ENCODE peak calls at places on chromosomes 11 and 22, in four cellular contexts. One of them, this sample, is unnamed.

GRCh38 chr11:62073061-62073460 is 50.8 kb upstream of the INCENP start:
- DNase-seq in GM23248: no peak
- DNase-seq in endothelial cell of umbilical vein: no peak
- DNase-seq in mesendoderm: no peak
- DNase-seq in this sample: no peak

GRCh38 chr22:44578516-44579230 is 80.6 kb upstream of the RTL6 start:
- DNase-seq in GM23248: no peak
- DNase-seq in endothelial cell of umbilical vein: no peak
- DNase-seq in mesendoderm: no peak
- DNase-seq in this sample: no peak

GRCh38 chr11:110076388-110076965 is 16.7 kb upstream of the ZC3H12C start:
- DNase-seq in GM23248: peak
- DNase-seq in endothelial cell of umbilical vein: no peak
- DNase-seq in mesendoderm: peak
- DNase-seq in this sample: no peak

GRCh38 chr11:47005441-47005840 is 68.9 kb downstream of the CSTPP1 start:
- DNase-seq in GM23248: no peak
- DNase-seq in endothelial cell of umbilical vein: no peak
- DNase-seq in mesendoderm: no peak
- DNase-seq in this sample: no peak

GRCh38 chr11:45933846-45934579 is 11.6 kb downstream of the LARGE2 start:
- DNase-seq in GM23248: no peak
- DNase-seq in endothelial cell of umbilical vein: no peak
- DNase-seq in mesendoderm: no peak
- DNase-seq in this sample: no peak

GRCh38 chr22:48627203-48627602 is 1200.5 kb downstream of the BRD1 start:
- DNase-seq in GM23248: no peak
- DNase-seq in endothelial cell of umbilical vein: no peak
- DNase-seq in mesendoderm: no peak
- DNase-seq in this sample: peak

GRCh38 chr11:116930177-116930576 is 92.8 kb upstream of the APOA1 start:
- DNase-seq in GM23248: peak
- DNase-seq in endothelial cell of umbilical vein: peak
- DNase-seq in mesendoderm: peak
- DNase-seq in this sample: peak

GRCh38 chr22:39365406-39365782 is 15.6 kb downstream of the SYNGR1 start:
- DNase-seq in GM23248: no peak
- DNase-seq in endothelial cell of umbilical vein: no peak
- DNase-seq in mesendoderm: no peak
- DNase-seq in this sample: no peak

GRCh38 chr11:120331301-120331966 is 4.8 kb upstream of the ARHGEF12 start:
- DNase-seq in GM23248: peak
- DNase-seq in endothelial cell of umbilical vein: no peak
- DNase-seq in mesendoderm: no peak
- DNase-seq in this sample: peak

GRCh38 chr11:80163441-80163840 is 722.6 kb upstream of the TENM4 start:
- DNase-seq in GM23248: no peak
- DNase-seq in endothelial cell of umbilical vein: no peak
- DNase-seq in mesendoderm: no peak
- DNase-seq in this sample: peak

GRCh38 chr11:18588297-18589252 is at the start of gene UEVLD:
- DNase-seq in GM23248: peak
- DNase-seq in endothelial cell of umbilical vein: peak
- DNase-seq in mesendoderm: peak
- DNase-seq in this sample: peak

GRCh38 chr11:115162919-115163318 is 341.3 kb downstream of the CADM1 start:
- DNase-seq in GM23248: no peak
- DNase-seq in endothelial cell of umbilical vein: no peak
- DNase-seq in mesendoderm: no peak
- DNase-seq in this sample: no peak